ENCODE peak calls at places on chromosomes 7 and 10, in four cellular contexts. One of them, this sample, is unnamed.

GRCh38 chr10:28592953-28593352 is 60.0 kb downstream of the WAC start:
- DNase-seq in uterus: no peak
- DNase-seq in PC-9: no peak
- DNase-seq in pons: no peak
- DNase-seq in this sample: no peak

GRCh38 chr7:132836746-132837145 is 245.1 kb downstream of the CHCHD3 start:
- DNase-seq in uterus: no peak
- DNase-seq in PC-9: no peak
- DNase-seq in pons: no peak
- DNase-seq in this sample: no peak

GRCh38 chr10:125961743-125962142 is 65.4 kb downstream of the FANK1 start:
- DNase-seq in uterus: no peak
- DNase-seq in PC-9: no peak
- DNase-seq in pons: no peak
- DNase-seq in this sample: no peak

GRCh38 chr7:7761340-7761973 is 43.0 kb upstream of the RPA3 start:
- DNase-seq in uterus: no peak
- DNase-seq in PC-9: no peak
- DNase-seq in pons: peak
- DNase-seq in this sample: peak

GRCh38 chr10:17644485-17644964 is 574 bp downstream of the STAM start:
- DNase-seq in uterus: no peak
- DNase-seq in PC-9: no peak
- DNase-seq in pons: peak
- DNase-seq in this sample: peak

GRCh38 chr10:1392127-1392526 is 335.9 kb downstream of the WDR37 start:
- DNase-seq in uterus: no peak
- DNase-seq in PC-9: no peak
- DNase-seq in pons: no peak
- DNase-seq in this sample: no peak

GRCh38 chr10:52308251-52309031 is 5.6 kb upstream of the DKK1 start:
- DNase-seq in uterus: peak
- DNase-seq in PC-9: peak
- DNase-seq in pons: peak
- DNase-seq in this sample: peak

GRCh38 chr10:44986670-44987069 is 8.1 kb upstream of the DEPP1 start:
- DNase-seq in uterus: no peak
- DNase-seq in PC-9: no peak
- DNase-seq in pons: no peak
- DNase-seq in this sample: no peak

GRCh38 chr10:27500886-27501285 is 3.2 kb upstream of the RAB18 start:
- DNase-seq in uterus: no peak
- DNase-seq in PC-9: no peak
- DNase-seq in pons: no peak
- DNase-seq in this sample: no peak

GRCh38 chr7:84506151-84506550 is 311.6 kb upstream of the SEMA3A start:
- DNase-seq in uterus: no peak
- DNase-seq in PC-9: no peak
- DNase-seq in pons: no peak
- DNase-seq in this sample: no peak

GRCh38 chr10:19654576-19654975 is 161.7 kb upstream of the PLXDC2 start:
- DNase-seq in uterus: no peak
- DNase-seq in PC-9: no peak
- DNase-seq in pons: peak
- DNase-seq in this sample: no peak

GRCh38 chr7:106952658-106953231 is 87.7 kb downstream of the PIK3CG start:
- DNase-seq in uterus: no peak
- DNase-seq in PC-9: no peak
- DNase-seq in pons: peak
- DNase-seq in this sample: peak

This sample was measured in Ammon's horn.